ENCODE peak calls at places on chromosomes 6 and 20, in seven cellular contexts. J is IMR-90, T is adrenal gland, X is hepatocyte, I is endothelial cell, P is lung, C is OCI-LY7. A is an unnamed sample.

GRCh38 chr6:140586426-140587061 is 1212.1 kb upstream of the CITED2 start:
- DNase-seq in P (no peak), X (no peak), I (no peak), J (no peak), C (no peak), T (no peak), A (peak)

GRCh38 chr6:41505084-41506049 is 40.8 kb upstream of the FOXP4 start:
- DNase-seq in T (peak), C (no peak), J (peak), I (peak), X (peak), P (peak), A (peak)

GRCh38 chr6:46963626-46964025 is 41.9 kb upstream of the ADGRF5 start:
- DNase-seq in J (no peak), I (no peak), T (no peak), P (no peak), C (no peak), X (no peak), A (no peak)

GRCh38 chr20:39117486-39117885 is 155.3 kb downstream of the DHX35 start:
- DNase-seq in J (peak), C (no peak), T (no peak), P (no peak), X (peak), I (no peak), A (no peak)

GRCh38 chr6:26493258-26493657 is 6.8 kb upstream of the BTN1A1 start:
- DNase-seq in J (peak), T (no peak), I (no peak), C (peak), P (no peak), X (no peak), A (no peak)

GRCh38 chr6:10382322-10382721 is 32.6 kb downstream of the TFAP2A start:
- DNase-seq in X (no peak), C (no peak), I (no peak), T (no peak), J (no peak), P (no peak), A (no peak)

GRCh38 chr6:112665114-112665513 is 318.0 kb downstream of the RFPL4B start:
- DNase-seq in T (no peak), J (peak), I (no peak), P (no peak), X (no peak), C (no peak), A (no peak)

GRCh38 chr6:25392372-25392771 is 113.2 kb downstream of the CARMIL1 start:
- DNase-seq in P (no peak), X (no peak), J (no peak), I (no peak), C (no peak), T (no peak), A (no peak)

GRCh38 chr6:42450314-42451145 is 1.2 kb downstream of the TRERF1 start:
- DNase-seq in C (peak), X (peak), I (no peak), J (peak), P (no peak), T (no peak), A (no peak)

GRCh38 chr6:1224514-1224913 is 87.4 kb upstream of the FOXQ1 start:
- DNase-seq in I (no peak), X (no peak), C (no peak), J (no peak), T (no peak), P (no peak), A (no peak)

GRCh38 chr6:128979061-128979460 is 96.1 kb downstream of the LAMA2 start:
- DNase-seq in X (no peak), T (no peak), C (no peak), J (peak), I (no peak), P (no peak), A (no peak)

GRCh38 chr6:43849844-43850243 is 79.8 kb downstream of the VEGFA start:
- DNase-seq in T (no peak), X (no peak), P (no peak), C (no peak), J (no peak), I (no peak), A (no peak)

GRCh38 chr20:43459022-43459942 is 1.6 kb downstream of the SRSF6 start:
- DNase-seq in X (no peak), J (peak), P (no peak), T (peak), C (peak), I (no peak), A (no peak)

GRCh38 chr6:109055771-109056235 is 38.8 kb downstream of the SESN1 start:
- DNase-seq in C (no peak), P (no peak), X (no peak), T (no peak), I (no peak), J (peak), A (no peak)

GRCh38 chr20:22536956-22537756 is 47.2 kb downstream of the FOXA2 start:
- DNase-seq in J (no peak), I (no peak), X (no peak), P (no peak), C (no peak), T (no peak), A (no peak)

GRCh38 chr6:21150644-21151043 is 442.9 kb upstream of the SOX4 start:
- DNase-seq in I (no peak), X (no peak), C (no peak), J (no peak), P (no peak), T (no peak), A (no peak)

GRCh38 chr6:157631388-157631787 is 191.7 kb upstream of the SNX9 start:
- DNase-seq in P (no peak), T (no peak), J (peak), C (no peak), I (no peak), X (no peak), A (no peak)

GRCh38 chr6:110341671-110342304 is 16.4 kb downstream of the METTL24 start:
- DNase-seq in P (no peak), C (peak), T (no peak), X (peak), J (peak), I (peak), A (no peak)

GRCh38 chr6:47203266-47203967 is 106.3 kb downstream of the TNFRSF21 start:
- DNase-seq in J (peak), P (no peak), T (no peak), I (no peak), X (no peak), C (peak), A (peak)

GRCh38 chr6:41446907-41447545 is 99.2 kb upstream of the FOXP4 start:
- DNase-seq in J (peak), C (no peak), P (no peak), T (no peak), X (no peak), I (no peak), A (no peak)

GRCh38 chr6:106377061-106377540 is 16.6 kb downstream of the CRYBG1 start:
- DNase-seq in T (no peak), J (peak), X (no peak), I (no peak), P (no peak), C (no peak), A (no peak)

GRCh38 chr6:138099832-138100231 is 7.4 kb downstream of the PERP start:
- DNase-seq in X (peak), C (no peak), P (no peak), T (no peak), I (no peak), J (peak), A (no peak)

GRCh38 chr6:122043421-122043820 is 356.0 kb upstream of the HSF2 start:
- DNase-seq in J (peak), T (no peak), I (no peak), P (no peak), X (no peak), C (no peak), A (no peak)

GRCh38 chr20:40641212-40641611 is 47.8 kb downstream of the MAFB start:
- DNase-seq in J (no peak), C (no peak), I (no peak), T (no peak), P (no peak), X (no peak), A (no peak)

GRCh38 chr20:5784735-5785134 is 34.5 kb downstream of the SHLD1 start:
- DNase-seq in X (peak), C (no peak), I (no peak), T (peak), J (no peak), P (peak), A (no peak)

GRCh38 chr20:19056909-19057308 is 155.5 kb upstream of the SLC24A3 start:
- DNase-seq in J (no peak), T (no peak), I (no peak), X (no peak), P (no peak), C (peak), A (no peak)

GRCh38 chr6:101626264-101626663 is 232.8 kb downstream of the GRIK2 start:
- DNase-seq in T (peak), P (no peak), I (no peak), X (no peak), C (no peak), J (no peak), A (no peak)

GRCh38 chr6:118625833-118626232 is 25.6 kb downstream of the CEP85L start:
- DNase-seq in P (no peak), X (no peak), J (no peak), I (no peak), C (no peak), T (no peak), A (no peak)

GRCh38 chr6:117531346-117531745 is 48.9 kb downstream of the DCBLD1 start:
- DNase-seq in C (no peak), P (no peak), X (no peak), J (no peak), T (no peak), I (no peak), A (no peak)

GRCh38 chr6:143689852-143690251 is 12.1 kb downstream of the PHACTR2 start:
- DNase-seq in X (no peak), I (no peak), J (no peak), T (no peak), P (no peak), C (no peak), A (no peak)

GRCh38 chr6:119340766-119341487 is 8.6 kb downstream of the MAN1A1 start:
- DNase-seq in T (no peak), C (no peak), I (no peak), X (no peak), P (no peak), J (no peak), A (no peak)

GRCh38 chr20:20223981-20224380 is 143.9 kb upstream of the INSM1 start:
- DNase-seq in C (no peak), T (no peak), P (no peak), J (no peak), I (no peak), X (no peak), A (no peak)

GRCh38 chr6:9507136-9507895 is 907.6 kb downstream of the TFAP2A start:
- DNase-seq in C (no peak), T (no peak), J (no peak), I (no peak), P (no peak), X (no peak), A (no peak)

GRCh38 chr20:3635346-3635745 is 27.9 kb downstream of the GFRA4 start:
- DNase-seq in J (no peak), T (no peak), I (no peak), X (no peak), C (no peak), P (no peak), A (no peak)

GRCh38 chr20:53319200-53319599 is 274.4 kb downstream of the ZNF217 start:
- DNase-seq in P (no peak), C (no peak), J (no peak), I (no peak), X (no peak), T (no peak), A (no peak)

GRCh38 chr6:131682427-131682826 is 18.8 kb downstream of the OR2A4 start:
- DNase-seq in I (no peak), X (no peak), C (no peak), T (no peak), J (peak), P (no peak), A (no peak)

GRCh38 chr20:43388267-43389081 is 69.2 kb upstream of the SRSF6 start:
- DNase-seq in X (no peak), I (no peak), T (no peak), P (peak), C (no peak), J (peak), A (no peak)

GRCh38 chr6:150299873-150300485 is 68.8 kb upstream of the IYD start:
- DNase-seq in C (no peak), J (no peak), P (no peak), X (no peak), T (no peak), I (no peak), A (no peak)

DNA sequence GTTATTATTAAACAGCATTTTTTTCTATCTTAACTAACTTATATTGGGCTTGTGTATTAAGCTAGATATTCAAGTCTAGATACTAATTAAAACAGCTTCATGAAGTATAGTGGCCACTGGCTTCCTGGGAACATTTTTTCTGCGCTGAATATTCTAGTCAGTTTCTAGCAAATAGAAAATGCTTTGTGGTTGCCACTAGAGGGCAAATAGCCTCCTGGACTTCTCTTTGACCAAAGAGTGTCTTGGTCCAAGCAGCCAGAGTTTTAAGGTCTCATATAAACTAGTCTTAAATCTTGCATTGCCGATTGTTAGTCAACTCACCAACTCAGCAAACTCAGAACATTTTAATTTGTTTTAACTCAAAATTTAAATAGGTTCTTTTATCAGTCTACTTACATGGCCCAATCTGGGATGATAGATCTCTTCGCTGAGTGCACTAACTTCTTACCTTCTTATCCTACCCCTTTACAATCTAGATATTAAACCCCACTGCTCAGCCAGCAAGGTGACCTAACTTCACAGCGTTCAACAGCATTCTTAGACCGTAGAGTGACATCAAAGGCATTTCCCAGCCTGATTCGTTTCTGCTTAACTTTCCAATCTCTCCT is 24.6 kb upstream of the ID4 start:
- DNase-seq in X (peak), J (peak), P (no peak), I (peak), T (no peak), C (peak), A (no peak)
- TF ChIP-seq CTCF in X (peak), J (peak), P (peak), I (peak), T (peak), C (peak), A (peak)

DNA sequence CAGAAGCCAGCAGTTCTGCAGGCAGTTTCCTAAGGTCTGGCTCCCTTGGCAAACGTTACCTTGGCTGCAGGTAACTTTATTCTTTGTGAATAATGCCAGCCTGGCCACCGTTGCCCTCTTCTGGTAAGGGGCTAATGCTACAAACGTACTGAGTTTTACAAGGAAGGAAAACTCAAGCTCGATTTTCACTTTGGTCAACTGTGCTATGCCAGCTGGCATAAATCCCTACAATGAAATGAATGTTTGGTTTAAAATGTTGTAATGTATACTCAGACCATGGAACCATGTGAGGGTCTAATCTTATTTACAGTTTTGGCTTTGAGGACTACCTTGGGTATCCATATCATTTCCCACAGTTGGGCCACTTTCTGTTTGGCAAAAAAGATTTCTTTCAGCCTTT is 101.4 kb downstream of the SLX4IP start:
- DNase-seq in J (peak), T (no peak), I (no peak), C (peak), X (peak), P (peak), A (no peak)
- TF ChIP-seq CTCF in J (peak), T (peak), I (peak), C (peak), X (peak), P (peak), A (peak)

DNA sequence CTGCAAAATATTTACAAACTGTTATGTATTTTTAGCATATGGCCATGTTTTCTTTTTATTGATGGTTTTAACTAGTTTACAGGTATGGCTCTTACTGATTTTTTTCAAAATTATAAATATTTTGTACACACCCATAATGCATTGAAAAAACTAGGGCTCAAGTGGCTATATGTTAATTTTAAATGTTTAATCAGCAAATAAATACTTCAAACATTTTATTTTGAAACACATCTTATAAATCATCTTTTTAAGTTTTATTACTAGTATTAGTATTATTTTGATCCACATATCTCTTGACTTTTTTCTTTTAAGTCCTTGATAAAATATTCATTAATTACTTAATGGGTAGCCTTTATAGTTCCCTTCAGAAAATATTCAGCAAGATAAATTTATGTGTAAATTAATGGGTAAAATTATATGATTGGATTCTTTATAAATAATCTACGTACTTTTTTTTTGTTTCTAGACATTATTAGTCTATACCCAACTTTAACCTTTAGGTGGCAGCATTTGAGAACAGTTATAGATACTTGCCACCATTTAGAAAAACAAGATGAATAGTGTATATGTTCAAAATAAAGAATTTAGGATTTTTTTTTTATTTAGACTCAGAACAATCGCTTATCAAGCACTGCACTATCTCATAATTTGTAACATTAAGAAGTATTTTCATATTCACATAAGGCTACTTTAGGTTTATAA is 241.9 kb downstream of the ADGRB3 start:
- DNase-seq in C (peak), X (peak), J (peak), I (no peak), P (no peak), T (no peak), A (peak)
- TF ChIP-seq CTCF in C (peak), X (peak), J (peak), I (peak), P (no peak), T (peak), A (peak)

DNA sequence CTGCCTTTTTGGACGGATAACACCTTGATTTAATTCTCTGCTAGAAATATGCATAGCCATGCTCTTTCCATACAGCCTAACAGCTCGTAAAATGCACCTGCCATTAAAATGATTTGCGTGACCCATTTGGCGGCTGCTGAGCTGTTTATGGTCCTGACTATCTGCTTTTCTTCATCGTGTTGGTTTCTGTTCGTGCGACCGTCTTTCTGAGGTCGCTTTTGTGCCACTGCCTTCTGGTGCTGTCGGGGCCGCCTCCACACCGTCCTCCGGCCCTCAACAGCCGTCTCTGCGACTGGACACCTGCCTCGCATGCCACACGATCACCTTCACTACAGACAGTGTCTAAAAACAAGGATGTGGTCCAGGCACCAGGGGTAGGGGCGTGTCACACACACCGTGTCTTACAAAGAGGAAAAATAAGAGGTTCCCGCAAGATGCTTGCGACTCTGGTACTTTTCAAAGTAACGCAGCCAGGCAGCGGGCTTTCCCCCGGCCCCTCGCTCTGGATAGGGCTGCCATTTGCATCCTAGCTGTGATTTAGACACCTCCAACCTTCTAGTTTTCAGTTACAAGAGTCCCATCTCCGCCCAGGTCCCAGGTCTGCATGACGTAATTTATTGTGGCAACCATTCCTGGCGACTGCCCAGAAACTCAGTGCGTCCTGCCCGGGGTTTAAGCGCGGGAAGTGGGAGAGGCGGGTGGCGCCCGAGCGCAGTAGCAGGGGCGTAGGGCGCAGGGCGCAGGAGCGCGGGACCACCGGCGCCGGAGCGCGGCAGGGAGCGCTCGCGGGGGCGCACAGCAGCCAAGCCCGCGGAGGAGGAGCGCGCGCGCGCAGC is at the start of gene STMND1:
- DNase-seq in X (peak), J (peak), T (peak), P (peak), C (no peak), I (no peak), A (peak)
- TF ChIP-seq CTCF in X (no peak), J (no peak), T (no peak), P (no peak), C (no peak), I (no peak), A (no peak)

GRCh38 chr20:235891-236290 is 8.8 kb downstream of the DEFB129 start:
- DNase-seq in P (no peak), T (no peak), X (peak), J (no peak), C (no peak), I (no peak), A (no peak)
- TF ChIP-seq CTCF in P (no peak), T (no peak), X (peak), J (no peak), C (peak), I (no peak), A (no peak)

GRCh38 chr6:152248987-152249386 is 388.2 kb downstream of the SYNE1 start:
- DNase-seq in T (no peak), P (no peak), C (no peak), X (no peak), J (no peak), I (no peak), A (no peak)
- TF ChIP-seq CTCF in T (no peak), P (no peak), C (no peak), X (no peak), J (no peak), I (no peak), A (no peak)

DNA sequence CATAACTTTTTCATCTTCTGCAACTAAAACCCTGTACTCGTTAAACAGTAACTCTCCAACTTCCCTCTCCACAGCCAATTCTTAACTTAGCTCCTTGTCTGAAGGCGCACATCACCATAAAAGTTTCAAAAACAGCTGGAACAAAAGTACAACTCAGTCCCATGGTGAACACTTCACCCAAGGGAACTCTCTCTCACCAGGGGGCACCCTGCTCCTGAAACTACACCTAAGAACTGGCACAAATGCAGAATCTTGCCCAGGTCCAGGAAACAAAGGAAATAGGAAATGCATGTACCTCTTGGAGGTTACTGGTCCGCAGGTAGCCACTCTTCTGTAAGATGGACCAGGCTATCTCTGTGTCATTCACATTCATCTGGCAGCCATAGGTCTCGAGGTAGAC is 6.6 kb downstream of the CDK5RAP1 start:
- DNase-seq in J (no peak), X (no peak), I (no peak), C (no peak), T (no peak), P (no peak), A (no peak)
- TF ChIP-seq CTCF in J (peak), X (no peak), I (no peak), C (peak), T (no peak), P (no peak), A (no peak)

A was measured in GM13977.